ENCODE peak calls at places on chromosomes 7 and 10, in nine cellular contexts. One of them, this sample, is unnamed.

GRCh38 chr7:121547341-121548092 is 151.4 kb upstream of the FAM3C start:
- DNase-seq in COR-L47: peak
- DNase-seq in AG09309: peak
- DNase-seq in effector memory CD8-positive, alpha-beta T cell: no peak
- DNase-seq in DMS79: peak
- DNase-seq in MM.1S: peak
- DNase-seq in cardiac muscle cell: peak
- DNase-seq in psoas muscle: no peak
- DNase-seq in PC-3: peak
- DNase-seq in this sample: no peak

GRCh38 chr10:53130337-53130736 is 357.8 kb upstream of the MBL2 start:
- DNase-seq in COR-L47: no peak
- DNase-seq in AG09309: no peak
- DNase-seq in effector memory CD8-positive, alpha-beta T cell: no peak
- DNase-seq in DMS79: no peak
- DNase-seq in MM.1S: no peak
- DNase-seq in cardiac muscle cell: no peak
- DNase-seq in psoas muscle: no peak
- DNase-seq in PC-3: no peak
- DNase-seq in this sample: no peak

GRCh38 chr10:21464134-21464533 is 61.3 kb downstream of the SKIDA1 start:
- DNase-seq in COR-L47: no peak
- DNase-seq in AG09309: peak
- DNase-seq in effector memory CD8-positive, alpha-beta T cell: no peak
- DNase-seq in DMS79: no peak
- DNase-seq in MM.1S: no peak
- DNase-seq in cardiac muscle cell: peak
- DNase-seq in psoas muscle: no peak
- DNase-seq in PC-3: no peak
- DNase-seq in this sample: no peak

GRCh38 chr10:10658157-10658556 is 359.5 kb upstream of the CELF2 start:
- DNase-seq in COR-L47: no peak
- DNase-seq in AG09309: no peak
- DNase-seq in effector memory CD8-positive, alpha-beta T cell: no peak
- DNase-seq in DMS79: no peak
- DNase-seq in MM.1S: no peak
- DNase-seq in cardiac muscle cell: peak
- DNase-seq in psoas muscle: no peak
- DNase-seq in PC-3: no peak
- DNase-seq in this sample: no peak

GRCh38 chr7:132169730-132170129 is 406.5 kb downstream of the PLXNA4 start:
- DNase-seq in COR-L47: no peak
- DNase-seq in AG09309: no peak
- DNase-seq in effector memory CD8-positive, alpha-beta T cell: no peak
- DNase-seq in DMS79: no peak
- DNase-seq in MM.1S: no peak
- DNase-seq in cardiac muscle cell: no peak
- DNase-seq in psoas muscle: no peak
- DNase-seq in PC-3: no peak
- DNase-seq in this sample: no peak

GRCh38 chr10:108427081-108427480 is 1262.6 kb upstream of the SORCS1 start:
- DNase-seq in COR-L47: no peak
- DNase-seq in AG09309: no peak
- DNase-seq in effector memory CD8-positive, alpha-beta T cell: no peak
- DNase-seq in DMS79: no peak
- DNase-seq in MM.1S: no peak
- DNase-seq in cardiac muscle cell: peak
- DNase-seq in psoas muscle: no peak
- DNase-seq in PC-3: no peak
- DNase-seq in this sample: no peak

GRCh38 chr10:96513686-96514551 is at the start of gene TLL2:
- DNase-seq in COR-L47: peak
- DNase-seq in AG09309: peak
- DNase-seq in effector memory CD8-positive, alpha-beta T cell: peak
- DNase-seq in DMS79: peak
- DNase-seq in MM.1S: peak
- DNase-seq in cardiac muscle cell: peak
- DNase-seq in psoas muscle: peak
- DNase-seq in PC-3: peak
- DNase-seq in this sample: peak

GRCh38 chr10:84331091-84331490 is 2.7 kb downstream of the CCSER2 start:
- DNase-seq in COR-L47: no peak
- DNase-seq in AG09309: no peak
- DNase-seq in effector memory CD8-positive, alpha-beta T cell: no peak
- DNase-seq in DMS79: no peak
- DNase-seq in MM.1S: no peak
- DNase-seq in cardiac muscle cell: no peak
- DNase-seq in psoas muscle: no peak
- DNase-seq in PC-3: no peak
- DNase-seq in this sample: no peak

GRCh38 chr10:129956285-129956649 is 7.8 kb downstream of the EBF3 start:
- DNase-seq in COR-L47: no peak
- DNase-seq in AG09309: no peak
- DNase-seq in effector memory CD8-positive, alpha-beta T cell: no peak
- DNase-seq in DMS79: no peak
- DNase-seq in MM.1S: no peak
- DNase-seq in cardiac muscle cell: no peak
- DNase-seq in psoas muscle: no peak
- DNase-seq in PC-3: no peak
- DNase-seq in this sample: no peak

GRCh38 chr10:52312999-52313349 is 1.1 kb upstream of the DKK1 start:
- DNase-seq in COR-L47: no peak
- DNase-seq in AG09309: no peak
- DNase-seq in effector memory CD8-positive, alpha-beta T cell: no peak
- DNase-seq in DMS79: no peak
- DNase-seq in MM.1S: peak
- DNase-seq in cardiac muscle cell: peak
- DNase-seq in psoas muscle: no peak
- DNase-seq in PC-3: no peak
- DNase-seq in this sample: no peak

GRCh38 chr7:34389332-34390078 is 268.5 kb upstream of the NPSR1 start:
- DNase-seq in COR-L47: no peak
- DNase-seq in AG09309: no peak
- DNase-seq in effector memory CD8-positive, alpha-beta T cell: no peak
- DNase-seq in DMS79: no peak
- DNase-seq in MM.1S: no peak
- DNase-seq in cardiac muscle cell: no peak
- DNase-seq in psoas muscle: no peak
- DNase-seq in PC-3: no peak
- DNase-seq in this sample: no peak

GRCh38 chr10:42936580-42936979 is 140.3 kb upstream of the RET start:
- DNase-seq in COR-L47: no peak
- DNase-seq in AG09309: no peak
- DNase-seq in effector memory CD8-positive, alpha-beta T cell: no peak
- DNase-seq in DMS79: no peak
- DNase-seq in MM.1S: no peak
- DNase-seq in cardiac muscle cell: no peak
- DNase-seq in psoas muscle: no peak
- DNase-seq in PC-3: no peak
- DNase-seq in this sample: no peak

GRCh38 chr7:2738110-2738509 is 50.1 kb downstream of the AMZ1 start:
- DNase-seq in COR-L47: no peak
- DNase-seq in AG09309: no peak
- DNase-seq in effector memory CD8-positive, alpha-beta T cell: no peak
- DNase-seq in DMS79: no peak
- DNase-seq in MM.1S: no peak
- DNase-seq in cardiac muscle cell: peak
- DNase-seq in psoas muscle: peak
- DNase-seq in PC-3: no peak
- DNase-seq in this sample: peak

GRCh38 chr10:1744524-1744923 is 7.2 kb upstream of the ADARB2 start:
- DNase-seq in COR-L47: no peak
- DNase-seq in AG09309: no peak
- DNase-seq in effector memory CD8-positive, alpha-beta T cell: no peak
- DNase-seq in DMS79: no peak
- DNase-seq in MM.1S: no peak
- DNase-seq in cardiac muscle cell: no peak
- DNase-seq in psoas muscle: no peak
- DNase-seq in PC-3: no peak
- DNase-seq in this sample: no peak

This sample was measured in KG1.